ENCODE peak calls at places on chromosomes 4 and X, in eight cellular contexts. R is esophagus squamous epithelium; K is thoracic aorta; X is DND-41; L is body of pancreas; W is CD8-positive, alpha-beta T cell; Q is prostate gland; E is HCT116. Z is an unnamed sample. For H3K36me3 and H3K4me1, the result is how much of the 10 kb centered on the place peaks cover.

GRCh38 chr4:184028571-184028996 is 123.5 kb downstream of the STOX2 start:
- DNase-seq in R (no peak), K (no peak), X (peak), L (no peak), W (peak), Q (no peak), E (no peak), Z (peak)

GRCh38 chrX:130719399-130719798 is 183.6 kb downstream of the ENOX2 start:
- DNase-seq in R (no peak), K (no peak), X (no peak), L (no peak), W (no peak), Q (no peak), E (no peak), Z (no peak)

GRCh38 chr4:92522371-92522770 is 218.6 kb downstream of the GRID2 start:
- DNase-seq in R (no peak), K (no peak), X (no peak), L (no peak), W (no peak), Q (no peak), E (no peak), Z (no peak)

GRCh38 chrX:154541896-154542722 is 4.5 kb downstream of the G6PD start:
- DNase-seq in R (no peak), K (peak), X (no peak), L (peak), W (peak), Q (no peak), E (peak), Z (peak)

GRCh38 chrX:140815868-140816267 is 106.3 kb downstream of the LINC00632 start:
- DNase-seq in R (no peak), K (no peak), X (peak), L (no peak), W (no peak), Q (no peak), E (no peak), Z (no peak)

GRCh38 chr4:8468746-8469535 is 28.4 kb downstream of the TRMT44 start:
- DNase-seq in R (no peak), K (no peak), X (peak), L (peak), W (peak), Q (peak), E (peak), Z (peak)

GRCh38 chr4:133131829-133132485 is 17.1 kb upstream of the PCDH10 start:
- DNase-seq in R (no peak), K (no peak), X (no peak), L (no peak), W (no peak), Q (no peak), E (no peak), Z (no peak)

GRCh38 chr4:48081196-48081595 is 52.9 kb downstream of the TXK start:
- DNase-seq in R (no peak), K (no peak), X (no peak), L (no peak), W (no peak), Q (no peak), E (no peak), Z (no peak)

GRCh38 chr4:154348657-154349056 is 142.9 kb downstream of the DCHS2 start:
- DNase-seq in R (no peak), K (no peak), X (no peak), L (no peak), W (no peak), Q (no peak), E (no peak), Z (no peak)

GRCh38 chr4:31655328-31655727 is 935.2 kb downstream of the PCDH7 start:
- DNase-seq in R (no peak), K (no peak), X (no peak), L (no peak), W (no peak), Q (no peak), E (no peak), Z (no peak)

GRCh38 chrX:38806054-38806389 is 4.8 kb downstream of the MID1IP1 start:
- DNase-seq in R (no peak), K (no peak), X (no peak), L (no peak), W (no peak), Q (no peak), E (no peak), Z (no peak)

GRCh38 chr4:118760493-118760892 is 75.3 kb downstream of the METTL14 start:
- DNase-seq in R (no peak), K (no peak), X (no peak), L (no peak), W (no peak), Q (no peak), E (no peak), Z (no peak)

GRCh38 chrX:72540318-72540717 is 32.3 kb downstream of the HDAC8 start:
- DNase-seq in R (no peak), K (no peak), X (no peak), L (no peak), W (no peak), Q (no peak), E (no peak), Z (no peak)

GRCh38 chr4:7658297-7659204 is 223.8 kb upstream of the PSAPL1 start:
- DNase-seq in R (no peak), K (no peak), X (no peak), L (no peak), W (no peak), Q (no peak), E (no peak), Z (peak)

GRCh38 chr4:177862541-177863176 is 420.4 kb upstream of the AGA start:
- DNase-seq in R (no peak), K (no peak), X (no peak), L (no peak), W (no peak), Q (no peak), E (no peak), Z (peak)

GRCh38 chr4:38623260-38623659 is 40.7 kb upstream of the KLF3 start:
- DNase-seq in R (no peak), K (no peak), X (no peak), L (no peak), W (no peak), Q (no peak), E (no peak), Z (no peak)

GRCh38 chrX:48702716-48703115 is 6.2 kb downstream of the SUV39H1 start:
- DNase-seq in R (no peak), K (no peak), X (no peak), L (no peak), W (no peak), Q (no peak), E (no peak), Z (peak)
- H3K36me3 ChIP-seq in R (under half), K (under half), X (half or more), L (under half), W (under half), Q (under half), E (under half), Z (half or more)

DNA sequence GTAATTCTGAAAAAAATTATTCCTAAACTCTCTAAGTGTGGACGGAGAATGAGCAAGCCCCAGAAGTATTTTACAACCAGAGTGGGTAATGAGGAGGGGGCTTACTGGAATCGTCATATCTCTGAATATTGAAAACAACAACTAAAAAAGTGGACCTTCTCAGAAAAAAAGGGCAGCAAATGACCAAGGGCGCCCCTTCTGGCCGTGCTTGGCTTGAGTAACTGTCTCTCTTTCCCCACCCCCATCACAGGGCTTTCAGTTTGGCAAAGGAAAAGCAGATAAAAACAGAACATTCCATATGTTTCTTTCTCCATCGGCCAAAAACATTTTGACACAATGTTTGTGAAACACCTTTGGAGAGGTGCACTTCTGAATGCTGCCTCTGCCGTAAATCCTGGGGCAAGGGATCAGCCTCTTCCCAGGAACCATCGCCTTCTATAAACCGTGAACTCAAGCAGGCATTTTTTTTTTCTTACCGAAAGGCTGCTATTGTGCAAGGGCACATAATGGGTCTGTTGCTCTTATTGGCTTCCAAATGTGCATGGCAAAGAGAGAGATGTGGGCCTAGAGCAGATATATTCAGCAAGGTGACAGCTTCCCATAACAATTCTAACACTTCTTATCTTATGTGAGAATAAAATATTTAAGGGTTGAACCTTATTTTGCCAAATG is 115.4 kb downstream of the PARM1 start:
- DNase-seq in R (no peak), K (no peak), X (no peak), L (no peak), W (no peak), Q (no peak), E (no peak), Z (no peak)
- TF ChIP-seq CTCF in R (no peak), K (no peak), X (peak), L (no peak), W (no peak), Q (no peak), E (peak), Z (no peak)

DNA sequence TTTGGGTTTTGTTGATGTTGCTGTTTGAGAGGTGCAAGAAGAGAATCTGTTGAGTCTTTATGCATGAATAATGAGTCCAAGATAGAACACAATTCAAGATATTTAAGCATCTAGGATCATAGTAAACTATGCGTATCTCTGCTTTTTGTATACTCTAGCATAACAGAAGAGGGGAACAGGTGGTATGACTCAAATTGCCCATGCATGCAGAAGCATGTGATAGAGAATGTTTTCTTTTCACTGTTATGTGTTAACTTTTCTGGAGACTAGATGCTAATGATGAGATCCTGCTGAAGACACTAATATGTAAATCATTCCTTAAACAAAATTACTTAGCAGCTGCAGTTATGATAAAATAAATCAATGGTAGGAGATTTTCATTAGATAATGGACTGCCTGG is 165.3 kb upstream of the FTHL17 start:
- DNase-seq in R (no peak), K (no peak), X (no peak), L (no peak), W (no peak), Q (no peak), E (no peak), Z (no peak)
- H3K4me1 ChIP-seq in R (under half), K (under half), X (under half), L (under half), W (under half), Q (under half), E (under half), Z (under half)

GRCh38 chr4:143443728-143444127 is 69.8 kb upstream of the SMARCA5 start:
- DNase-seq in R (no peak), K (no peak), X (no peak), L (no peak), W (no peak), Q (no peak), E (no peak), Z (no peak)

GRCh38 chr4:143437476-143437875 is 76.0 kb upstream of the SMARCA5 start:
- DNase-seq in R (no peak), K (no peak), X (no peak), L (no peak), W (no peak), Q (no peak), E (no peak), Z (no peak)

GRCh38 chr4:143438710-143439109 is 74.8 kb upstream of the SMARCA5 start:
- DNase-seq in R (no peak), K (no peak), X (no peak), L (no peak), W (no peak), Q (no peak), E (no peak), Z (no peak)

GRCh38 chr4:143437937-143438336 is 75.6 kb upstream of the SMARCA5 start:
- DNase-seq in R (no peak), K (no peak), X (no peak), L (no peak), W (no peak), Q (no peak), E (no peak), Z (no peak)

GRCh38 chr4:143441678-143442077 is 71.8 kb upstream of the SMARCA5 start:
- DNase-seq in R (no peak), K (no peak), X (no peak), L (no peak), W (no peak), Q (no peak), E (no peak), Z (no peak)
- H3K36me3 ChIP-seq in R (under half), K (under half), X (under half), L (under half), W (under half), Q (under half), E (under half), Z (under half)

Z was measured in spleen.